ENCODE peak calls at places on chromosome 22, in four cellular contexts. O is CD8-positive, alpha-beta memory T cell; Y is Caki2; N is activated CD8-positive, alpha-beta memory T cell treated with anti-CD3 and anti-CD28 coated beads for 4 hours. Q is an unnamed sample.

GRCh38 chr22:19035474-19036228 is 86.6 kb downstream of the DGCR2 start:
- DNase-seq in O (no peak), Y (peak; percentile 41), N (no peak), Q (no peak)

GRCh38 chr22:17906978-17907730 is 117.2 kb downstream of the MICAL3 start:
- DNase-seq in O (no peak), Y (no peak), N (no peak), Q (no peak)

GRCh38 chr22:17964647-17965046 is 59.7 kb downstream of the MICAL3 start:
- DNase-seq in O (no peak), Y (no peak), N (no peak), Q (peak; percentile 75)

GRCh38 chr22:36194385-36194784 is 7.2 kb downstream of the APOL4 start:
- DNase-seq in O (no peak), Y (no peak), N (no peak), Q (no peak)

GRCh38 chr22:48084749-48085090 is 1322.3 kb downstream of the TBC1D22A start:
- DNase-seq in O (no peak), Y (no peak), N (no peak), Q (no peak)

GRCh38 chr22:46625843-46626349 is 5.7 kb downstream of the GRAMD4 start:
- DNase-seq in O (no peak), Y (no peak), N (no peak), Q (no peak)

GRCh38 chr22:49340406-49340805 is 487.3 kb downstream of the BRD1 start:
- DNase-seq in O (no peak), Y (no peak), N (no peak), Q (no peak)

GRCh38 chr22:36160499-36160942 is at the start of gene APOL3:
- DNase-seq in O (peak; percentile 66), Y (no peak), N (no peak), Q (peak; percentile 43)

GRCh38 chr22:21697866-21698265 is 32.1 kb downstream of the PPIL2 start:
- DNase-seq in O (no peak), Y (no peak), N (no peak), Q (no peak)